ENCODE peak calls at places on chromosomes 13 and 19, in seven cellular contexts. L is CD8-positive, alpha-beta T cell; F is lower lobe of right lung; K is keratinocyte; G is MM.1S; X is upper lobe of right lung; I is left lung. C is an unnamed sample. For H3K4me1, the result is how much of the 10 kb centered on the place peaks cover.

GRCh38 chr13:93338906-93339305 is 112.3 kb downstream of the GPC6 start:
- DNase-seq in L (no peak), F (no peak), K (no peak), G (no peak), X (no peak), I (no peak), C (no peak)

GRCh38 chr13:41791056-41791455 is 169.9 kb downstream of the VWA8 start:
- DNase-seq in L (no peak), F (no peak), K (no peak), G (no peak), X (no peak), I (no peak), C (no peak)

GRCh38 chr19:3227054-3227626 is 2.7 kb downstream of the CELF5 start:
- DNase-seq in L (no peak), F (no peak), K (no peak), G (no peak), X (no peak), I (no peak), C (no peak)

GRCh38 chr19:3108775-3109174 is 14.6 kb downstream of the GNA11 start:
- DNase-seq in L (peak), F (peak), K (no peak), G (peak), X (no peak), I (no peak), C (peak)

GRCh38 chr19:3524075-3524842 is 14.7 kb upstream of the TEKTIP1 start:
- DNase-seq in L (no peak), F (no peak), K (no peak), G (no peak), X (no peak), I (no peak), C (no peak)

GRCh38 chr13:98340026-98340425 is 163.0 kb upstream of the RNF113B start:
- DNase-seq in L (no peak), F (no peak), K (no peak), G (no peak), X (no peak), I (no peak), C (no peak)

GRCh38 chr19:1261863-1262686 is 7.1 kb upstream of the CIRBP start:
- DNase-seq in L (no peak), F (peak), K (no peak), G (no peak), X (peak), I (peak), C (peak)

GRCh38 chr19:33063356-33064116 is 1.2 kb downstream of the RHPN2 start:
- DNase-seq in L (no peak), F (peak), K (no peak), G (peak), X (no peak), I (no peak), C (no peak)

GRCh38 chr19:38142176-38143035 is 81.6 kb downstream of the DPF1 start:
- DNase-seq in L (peak), F (no peak), K (no peak), G (no peak), X (no peak), I (peak), C (no peak)

GRCh38 chr13:98246538-98247172 is 69.6 kb upstream of the RNF113B start:
- DNase-seq in L (no peak), F (no peak), K (no peak), G (no peak), X (no peak), I (no peak), C (no peak)

GRCh38 chr19:7326105-7326877 is 22.4 kb upstream of the ARHGEF18 start:
- DNase-seq in L (peak), F (no peak), K (peak), G (peak), X (peak), I (no peak), C (no peak)

GRCh38 chr13:104015646-104016396 is 949.6 kb upstream of the SLC10A2 start:
- DNase-seq in L (no peak), F (no peak), K (no peak), G (no peak), X (no peak), I (no peak), C (no peak)

GRCh38 chr13:53131361-53131760 is 102.7 kb downstream of the OLFM4 start:
- DNase-seq in L (no peak), F (no peak), K (no peak), G (no peak), X (no peak), I (no peak), C (no peak)

GRCh38 chr13:21058361-21058760 is 3.0 kb downstream of the LATS2 start:
- DNase-seq in L (no peak), F (no peak), K (no peak), G (no peak), X (no peak), I (no peak), C (no peak)
- H3K4me1 ChIP-seq in L (under half), F (half or more), K (under half), G (under half), X (half or more), I (under half), C (under half)

GRCh38 chr13:113074401-113074800 is 31.2 kb upstream of the F7 start:
- DNase-seq in L (no peak), F (no peak), K (no peak), G (no peak), X (no peak), I (no peak), C (no peak)
- H3K27ac ChIP-seq in L (no peak), F (no peak), K (no peak), G (no peak), X (no peak), I (no peak), C (no peak)

GRCh38 chr19:13835791-13836723 is 40.8 kb downstream of the ZSWIM4 start:
- DNase-seq in L (peak), F (peak), K (no peak), G (no peak), X (peak), I (peak), C (no peak)

GRCh38 chr19:13834308-13834790 is 39.1 kb downstream of the ZSWIM4 start:
- DNase-seq in L (peak), F (no peak), K (no peak), G (no peak), X (no peak), I (no peak), C (no peak)

GRCh38 chr19:13831560-13832056 is 36.4 kb downstream of the ZSWIM4 start:
- DNase-seq in L (no peak), F (no peak), K (no peak), G (no peak), X (no peak), I (no peak), C (no peak)

GRCh38 chr19:13832096-13832495 is 36.9 kb downstream of the ZSWIM4 start:
- DNase-seq in L (peak), F (no peak), K (no peak), G (no peak), X (no peak), I (no peak), C (no peak)

DNA sequence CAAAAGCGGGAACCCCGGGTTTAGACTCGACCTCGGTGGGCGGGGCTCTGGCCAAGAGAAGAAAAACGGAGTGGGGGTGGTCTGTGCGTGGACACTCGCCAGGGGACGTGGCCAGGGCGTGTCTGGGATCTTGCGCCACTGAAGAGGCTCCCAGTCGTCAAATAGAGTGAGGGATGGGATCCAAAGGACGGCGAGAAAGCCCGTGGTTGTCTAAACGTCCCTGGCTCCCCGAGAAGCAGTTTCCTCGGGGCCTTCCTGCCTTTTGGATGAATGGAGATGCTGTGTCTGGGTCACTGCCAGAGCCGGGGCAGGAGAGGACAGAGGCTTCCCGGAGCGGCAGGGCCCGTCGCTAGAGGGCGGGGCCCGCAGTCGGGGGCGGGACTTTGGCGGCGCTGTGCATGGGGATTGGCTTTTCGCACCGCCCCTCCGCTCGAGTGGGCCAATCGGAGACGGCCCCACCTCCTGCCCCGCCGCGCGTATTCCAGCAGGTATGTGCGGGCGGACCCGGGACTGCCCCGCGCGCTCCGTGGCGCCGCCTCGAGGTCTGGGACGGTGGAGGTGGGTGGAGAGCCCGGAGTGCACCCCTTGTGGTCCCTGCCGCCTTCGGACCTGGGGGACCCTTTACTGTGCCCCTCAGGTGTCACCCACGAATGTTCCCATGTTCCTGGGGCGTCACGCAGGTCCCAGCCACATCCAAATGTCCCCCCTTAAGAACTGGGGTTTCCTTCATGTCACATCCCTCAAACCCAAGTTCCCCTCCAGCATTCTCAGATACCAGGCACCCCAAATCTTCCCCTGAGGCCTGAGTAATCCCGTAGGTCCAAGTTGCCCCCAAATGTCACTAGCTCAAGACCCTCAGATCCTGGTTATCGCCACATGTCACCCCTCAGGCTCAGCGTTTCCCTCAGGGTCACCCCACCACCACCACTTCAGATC is 38.4 kb downstream of the ZSWIM4 start:
- DNase-seq in L (peak), F (peak), K (no peak), G (peak), X (peak), I (peak), C (peak)
- H3K4me3 ChIP-seq in L (peak), F (peak), K (no peak), G (peak), X (peak), I (peak), C (peak)

GRCh38 chr19:13986348-13986904 is 19.7 kb downstream of the RFX1 start:
- DNase-seq in L (peak), F (peak), K (no peak), G (peak), X (peak), I (peak), C (peak)
- H3K4me1 ChIP-seq in L (half or more), F (under half), K (under half), G (under half), X (under half), I (under half), C (half or more)

C was measured in effector memory CD4-positive, alpha-beta T cell.